ENCODE peak calls at places on chromosomes 16 and 17, in five cellular contexts. Z is progenitor cell of endocrine pancreas, D is ovary, G is body of pancreas, N is MCF 10A. A is an unnamed sample.
A peak's percentile ranks its signal among the peaks of the same experiment; 100 is the strongest.

GRCh38 chr16:3669067-3669466 is 14.6 kb downstream of the DNASE1 start:
- DNase-seq in Z (no peak), D (no peak), G (no peak), N (no peak), A (no peak)

GRCh38 chr17:55274371-55275255 is 9.9 kb downstream of the HLF start:
- DNase-seq in Z (no peak), D (no peak), G (no peak), N (no peak), A (no peak)

GRCh38 chr17:19513897-19514488 is 19.7 kb upstream of the SLC47A1 start:
- DNase-seq in Z (peak; percentile 55), D (peak; percentile 59), G (peak; percentile 69), N (peak; percentile 76), A (no peak)

GRCh38 chr17:49076575-49077384 is 55.8 kb upstream of the B4GALNT2 start:
- DNase-seq in Z (no peak), D (no peak), G (no peak), N (peak; percentile 77), A (no peak)

GRCh38 chr17:50918071-50918932 is 52.1 kb upstream of the TOB1 start:
- DNase-seq in Z (no peak), D (no peak), G (no peak), N (no peak), A (no peak)

GRCh38 chr17:61247438-61247837 is 152.2 kb upstream of the TBX2 start:
- DNase-seq in Z (no peak), D (no peak), G (no peak), N (peak; percentile 7), A (no peak)

GRCh38 chr17:2067559-2067958 is 12.7 kb downstream of the HIC1 start:
- DNase-seq in Z (no peak), D (peak; percentile 46), G (no peak), N (no peak), A (no peak)

GRCh38 chr16:66248096-66248495 is 118.4 kb upstream of the CDH5 start:
- DNase-seq in Z (no peak), D (peak; percentile 81), G (peak; percentile 21), N (no peak), A (no peak)

GRCh38 chr16:68401871-68402747 is 46.2 kb downstream of the SMPD3 start:
- DNase-seq in Z (no peak), D (no peak), G (no peak), N (peak; percentile 28), A (no peak)

GRCh38 chr17:45740553-45741330 is 43.4 kb upstream of the CRHR1 start:
- DNase-seq in Z (no peak), D (no peak), G (no peak), N (peak; percentile 66), A (no peak)

GRCh38 chr17:82231562-82232321 is 2.9 kb downstream of the SLC16A3 start:
- DNase-seq in Z (peak; percentile 27), D (peak; percentile 74), G (peak; percentile 59), N (peak; percentile 83), A (no peak)

GRCh38 chr17:33049781-33050414 is 58.3 kb downstream of the SPACA3 start:
- DNase-seq in Z (peak; percentile 18), D (no peak), G (peak; percentile 69), N (peak; percentile 79), A (peak; percentile 85)

GRCh38 chr16:23171234-23171948 is 11.2 kb upstream of the SCNN1G start:
- DNase-seq in Z (no peak), D (no peak), G (no peak), N (peak; percentile 81), A (no peak)

GRCh38 chr17:27545562-27546229 is 85.3 kb upstream of the LGALS9 start:
- DNase-seq in Z (no peak), D (no peak), G (peak; percentile 82), N (no peak), A (no peak)

GRCh38 chr17:82690786-82691489 is 7.6 kb downstream of the RAB40B start:
- DNase-seq in Z (no peak), D (no peak), G (no peak), N (no peak), A (no peak)

GRCh38 chr17:74354123-74354522 is 7.5 kb downstream of the BTBD17 start:
- DNase-seq in Z (peak; percentile 67), D (no peak), G (no peak), N (no peak), A (no peak)
- TF ChIP-seq CTCF in Z (peak; percentile 92), D (no peak), G (peak; percentile 48), N (no peak), A (peak; percentile 49)

DNA sequence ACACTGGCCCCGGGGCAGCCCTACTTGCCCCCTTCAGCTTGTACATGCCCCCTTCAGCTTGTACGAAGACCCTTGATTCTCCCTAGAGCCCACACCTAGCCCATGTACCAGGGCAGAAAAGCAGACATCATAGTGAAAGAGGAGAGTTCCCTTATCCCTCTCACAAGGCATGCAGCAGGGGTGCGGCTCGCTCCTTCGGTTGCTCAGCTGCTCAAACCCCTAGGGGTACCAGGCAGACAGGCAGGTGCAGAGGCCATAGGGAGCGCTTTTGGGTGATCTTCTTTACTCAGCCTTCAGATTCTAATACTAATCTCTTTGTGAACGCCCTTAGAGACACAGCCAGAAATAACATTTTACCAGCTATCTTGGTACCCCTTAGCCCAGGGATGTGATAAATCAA is 286.3 kb downstream of the NPIPA8 start:
- DNase-seq in Z (no peak), D (no peak), G (no peak), N (no peak), A (peak; percentile 73)
- TF ChIP-seq CTCF in Z (no peak), D (no peak), G (no peak), N (no peak), A (no peak)

GRCh38 chr17:78886954-78887353 is 16.0 kb downstream of the CEP295NL start:
- DNase-seq in Z (no peak), D (no peak), G (no peak), N (no peak), A (no peak)

GRCh38 chr17:78890111-78890897 is 12.7 kb downstream of the CEP295NL start:
- DNase-seq in Z (no peak), D (no peak), G (no peak), N (no peak), A (no peak)

GRCh38 chr17:78889525-78889924 is 13.5 kb downstream of the CEP295NL start:
- DNase-seq in Z (no peak), D (no peak), G (no peak), N (no peak), A (no peak)

GRCh38 chr17:78891406-78892061 is 11.5 kb downstream of the CEP295NL start:
- DNase-seq in Z (no peak), D (no peak), G (no peak), N (no peak), A (no peak)

DNA sequence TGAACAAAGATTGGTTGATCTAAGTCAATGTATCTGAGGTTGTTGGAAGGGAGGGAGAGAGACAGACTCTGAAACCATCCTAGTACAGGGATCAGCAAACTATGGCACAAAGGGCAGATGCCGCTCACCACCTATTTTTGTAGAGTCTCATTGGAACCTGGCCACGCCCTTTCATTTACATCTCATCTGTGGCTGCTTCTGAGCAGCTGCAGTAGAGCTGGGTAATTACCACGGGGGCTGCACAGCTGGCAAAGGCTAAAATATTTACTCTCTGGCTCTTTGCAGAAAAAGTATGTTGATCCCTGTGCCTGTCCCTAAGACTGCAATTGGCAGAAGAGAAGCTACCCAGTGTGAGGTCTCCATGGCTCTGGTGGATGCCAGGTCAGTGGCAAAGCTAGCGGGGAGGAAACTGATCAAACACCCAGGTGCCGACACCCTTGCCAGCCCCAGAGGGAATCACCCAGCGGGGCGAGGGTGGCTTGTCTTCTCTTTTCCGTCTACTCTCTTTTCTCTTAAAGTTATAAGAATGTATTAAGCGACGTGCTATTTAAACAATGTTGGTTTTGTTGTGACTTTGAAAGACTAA is 14.0 kb downstream of the CEP295NL start:
- DNase-seq in Z (no peak), D (no peak), G (no peak), N (no peak), A (no peak)
- TF ChIP-seq CTCF in Z (no peak), D (no peak), G (no peak), N (no peak), A (no peak)

DNA sequence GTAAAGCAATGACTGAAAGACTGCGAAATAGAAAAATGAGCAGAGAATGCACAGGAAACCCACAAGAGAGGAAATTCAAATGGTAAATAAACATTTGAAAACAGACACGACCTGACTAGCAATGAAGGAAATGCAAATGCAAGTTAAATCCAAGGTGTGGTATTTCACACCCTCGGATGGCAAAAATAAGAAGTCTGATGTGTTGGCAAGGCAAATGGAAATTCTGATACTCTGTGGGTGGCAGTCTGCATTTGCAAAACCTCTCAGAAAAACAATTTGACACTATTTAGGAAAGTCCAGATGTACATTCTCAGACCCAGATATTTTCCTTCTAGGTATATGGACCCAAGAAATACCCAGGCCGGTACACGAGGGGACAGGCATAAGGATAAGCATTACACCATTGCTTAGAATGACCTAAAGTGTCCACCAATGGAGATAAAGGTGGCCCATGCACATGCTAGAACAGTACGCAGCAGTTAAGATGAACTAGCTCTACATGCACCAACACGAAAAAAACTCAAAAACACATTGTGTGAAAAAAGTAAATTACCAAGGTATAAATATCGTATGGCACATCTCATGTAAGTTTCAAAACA is 116.7 kb downstream of the GAS7 start:
- DNase-seq in Z (no peak), D (no peak), G (no peak), N (no peak), A (no peak)
- TF ChIP-seq CTCF in Z (no peak), D (no peak), G (no peak), N (no peak), A (no peak)

DNA sequence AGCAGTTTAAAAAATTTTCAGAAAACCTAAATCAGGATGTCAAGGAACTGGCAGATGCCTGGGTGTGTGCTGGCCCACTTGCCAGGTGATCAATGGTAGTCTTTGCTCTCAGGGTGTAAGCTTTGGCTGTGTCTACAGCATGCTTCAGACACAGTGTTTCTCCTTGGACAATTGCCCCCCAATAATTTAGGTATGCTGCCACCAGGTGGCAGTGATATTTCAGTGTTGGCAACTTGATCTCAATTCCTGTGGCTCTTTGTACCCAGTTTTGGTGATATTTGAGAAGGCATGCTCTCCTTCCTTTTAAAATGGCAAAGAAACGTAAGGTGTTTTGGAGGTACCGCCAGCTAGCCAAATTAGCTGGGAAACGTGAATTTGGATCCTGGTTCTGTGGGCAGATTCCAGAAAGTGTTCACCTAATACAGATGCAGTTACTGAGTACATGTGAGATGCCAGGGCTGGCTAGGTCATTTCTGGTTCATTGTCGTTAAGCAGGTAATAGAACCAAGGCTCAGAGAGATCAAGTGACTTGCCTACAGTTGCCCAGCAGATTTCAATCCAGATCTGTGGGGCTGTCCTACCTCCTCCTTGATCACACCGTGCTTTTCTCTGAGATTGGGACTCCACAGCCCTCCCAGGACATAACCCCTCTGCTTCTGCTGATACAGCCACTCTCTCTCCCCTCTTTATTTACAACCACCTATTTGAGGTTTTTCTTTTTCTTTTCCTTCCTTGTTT is 155.6 kb upstream of the PLCG2 start:
- DNase-seq in Z (no peak), D (no peak), G (no peak), N (peak; percentile 73), A (no peak)
- TF ChIP-seq CTCF in Z (peak; percentile 62), D (peak; percentile 32), G (peak; percentile 67), N (peak; percentile 64), A (peak; percentile 70)

DNA sequence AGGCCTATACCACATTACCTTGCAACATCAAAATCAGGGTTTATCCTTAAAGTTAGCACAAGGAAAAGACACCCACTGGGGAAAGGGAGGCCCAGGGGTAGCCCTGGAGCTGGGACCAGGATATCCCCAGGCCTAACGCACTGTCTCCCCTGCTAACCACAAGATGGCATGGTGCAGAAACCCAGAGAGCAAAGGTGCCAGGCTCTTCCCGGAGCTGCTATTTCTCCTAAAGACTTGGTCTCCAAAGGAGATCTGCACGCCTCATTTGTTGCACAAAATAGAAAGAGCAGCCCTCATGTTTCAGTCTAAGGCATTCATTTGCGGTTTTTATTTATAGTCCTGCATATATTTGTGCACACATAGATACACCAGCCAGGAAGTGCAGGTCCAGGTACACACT is 408.6 kb downstream of the SOX9 start:
- DNase-seq in Z (no peak), D (no peak), G (no peak), N (no peak), A (no peak)
- TF ChIP-seq CTCF in Z (no peak), D (no peak), G (no peak), N (no peak), A (no peak)